ENCODE peak calls at places on chromosomes 7 and 10, in four cellular contexts. One of them, this sample, is unnamed.

GRCh38 chr7:109020251-109020650 is 450.6 kb downstream of the DNAJB9 start:
- DNase-seq in hypothalamus: no peak
- DNase-seq in choroid plexus epithelial cell: no peak
- DNase-seq in lung: no peak
- DNase-seq in this sample: no peak

GRCh38 chr7:35025391-35025870 is 11.9 kb downstream of the DPY19L1 start:
- DNase-seq in lung: no peak
- DNase-seq in hypothalamus: no peak
- DNase-seq in choroid plexus epithelial cell: no peak
- DNase-seq in this sample: no peak

GRCh38 chr7:34759477-34760125 is 101.6 kb downstream of the NPSR1 start:
- DNase-seq in lung: no peak
- DNase-seq in hypothalamus: no peak
- DNase-seq in choroid plexus epithelial cell: peak
- DNase-seq in this sample: no peak

GRCh38 chr7:2037805-2038635 is 194.7 kb downstream of the MAD1L1 start:
- DNase-seq in lung: no peak
- DNase-seq in hypothalamus: no peak
- DNase-seq in choroid plexus epithelial cell: peak
- DNase-seq in this sample: no peak

GRCh38 chr7:11239311-11239710 is 265.6 kb downstream of the PHF14 start:
- DNase-seq in hypothalamus: no peak
- DNase-seq in lung: no peak
- DNase-seq in choroid plexus epithelial cell: no peak
- DNase-seq in this sample: no peak

GRCh38 chr7:1249731-1250130 is 17.1 kb downstream of the UNCX start:
- DNase-seq in hypothalamus: no peak
- DNase-seq in choroid plexus epithelial cell: no peak
- DNase-seq in lung: no peak
- DNase-seq in this sample: no peak

GRCh38 chr10:130393342-130393741 is 257.2 kb downstream of the GLRX3 start:
- DNase-seq in hypothalamus: no peak
- DNase-seq in choroid plexus epithelial cell: no peak
- DNase-seq in lung: no peak
- DNase-seq in this sample: no peak

GRCh38 chr10:50431791-50432190 is 180.5 kb upstream of the ASAH2 start:
- DNase-seq in hypothalamus: no peak
- DNase-seq in choroid plexus epithelial cell: peak
- DNase-seq in lung: no peak
- DNase-seq in this sample: no peak

GRCh38 chr10:51291961-51292360 is 217.7 kb downstream of the PRKG1 start:
- DNase-seq in lung: no peak
- DNase-seq in hypothalamus: no peak
- DNase-seq in choroid plexus epithelial cell: no peak
- DNase-seq in this sample: no peak

GRCh38 chr10:24561453-24561852 is 162.2 kb downstream of the ARHGAP21 start:
- DNase-seq in choroid plexus epithelial cell: peak
- DNase-seq in hypothalamus: no peak
- DNase-seq in lung: no peak
- DNase-seq in this sample: no peak

GRCh38 chr7:130278892-130279690 is 12.4 kb downstream of the CPA2 start:
- DNase-seq in hypothalamus: no peak
- DNase-seq in choroid plexus epithelial cell: peak
- DNase-seq in lung: no peak
- DNase-seq in this sample: no peak

GRCh38 chr7:51019231-51019844 is 236.6 kb upstream of the GRB10 start:
- DNase-seq in hypothalamus: no peak
- DNase-seq in choroid plexus epithelial cell: peak
- DNase-seq in lung: no peak
- DNase-seq in this sample: no peak

This sample was measured in activated T-helper 9 cell treated with anti-CD3 and anti-CD28 coated beads, Interleukin-2, amount 50 U/mL, for 16 hours.